ENCODE peak calls at places on chromosomes 16 and 17, in four cellular contexts. U is psoas muscle, O is foreskin melanocyte, H is NCI-H1930. N is an unnamed sample.

GRCh38 chr16:11658896-11659708 is 9.2 kb upstream of the SNN start:
- DNase-seq in O (no peak), H (no peak), U (no peak), N (no peak)

GRCh38 chr17:9729034-9729650 is 62.2 kb downstream of the DHRS7C start:
- DNase-seq in H (peak), U (no peak), O (peak), N (peak)

GRCh38 chr16:82810077-82810476 is 183.3 kb downstream of the CDH13 start:
- DNase-seq in H (no peak), O (no peak), U (no peak), N (no peak)

GRCh38 chr16:69112285-69113129 is 7.1 kb downstream of the HAS3 start:
- DNase-seq in H (peak), O (no peak), U (peak), N (peak)

GRCh38 chr16:32116080-32116479 is 137.0 kb upstream of the TP53TG3D start:
- DNase-seq in U (peak), O (no peak), H (no peak), N (no peak)

GRCh38 chr17:46082293-46082692 is 83.2 kb downstream of the STH start:
- DNase-seq in U (no peak), O (no peak), H (no peak), N (no peak)

GRCh38 chr16:3389663-3390338 is 11.0 kb downstream of the ZSCAN32 start:
- DNase-seq in U (no peak), H (no peak), O (no peak), N (no peak)

GRCh38 chr17:71438631-71439146 is 682.1 kb upstream of the SOX9 start:
- DNase-seq in O (peak), H (peak), U (no peak), N (peak)

GRCh38 chr16:49639739-49640388 is 216.0 kb downstream of the ZNF423 start:
- DNase-seq in U (peak), H (no peak), O (no peak), N (no peak)

GRCh38 chr17:44970136-44970737 is 2.1 kb upstream of the C1QL1 start:
- DNase-seq in U (no peak), H (no peak), O (no peak), N (no peak)